ENCODE peak calls at places on chromosomes 3 and 15, in seven cellular contexts. One of them, this sample, is unnamed.

GRCh38 chr3:147864754-147865354 is 455.7 kb downstream of the ZIC1 start:
- DNase-seq in natural killer cell treated with Interleukin-12 subunit alpha and Interleukin-12 subunit beta and Interleukin-15 and Interleukin-18, amount 100 ng/mL, for 72 hours: no peak
- DNase-seq in suprapubic skin: no peak
- DNase-seq in AG08396: no peak
- DNase-seq in WTC11: no peak
- DNase-seq in PC-3: peak; percentile 10
- DNase-seq in fibroblast of mammary gland: peak; percentile 17
- DNase-seq in this sample: no peak

GRCh38 chr15:74226761-74227540 is 9.2 kb upstream of the CCDC33 start:
- DNase-seq in natural killer cell treated with Interleukin-12 subunit alpha and Interleukin-12 subunit beta and Interleukin-15 and Interleukin-18, amount 100 ng/mL, for 72 hours: no peak
- DNase-seq in suprapubic skin: no peak
- DNase-seq in AG08396: no peak
- DNase-seq in WTC11: no peak
- DNase-seq in PC-3: no peak
- DNase-seq in fibroblast of mammary gland: no peak
- DNase-seq in this sample: no peak

GRCh38 chr15:25397110-25397509 is 41.7 kb downstream of the UBE3A start:
- DNase-seq in natural killer cell treated with Interleukin-12 subunit alpha and Interleukin-12 subunit beta and Interleukin-15 and Interleukin-18, amount 100 ng/mL, for 72 hours: no peak
- DNase-seq in suprapubic skin: no peak
- DNase-seq in AG08396: no peak
- DNase-seq in WTC11: no peak
- DNase-seq in PC-3: no peak
- DNase-seq in fibroblast of mammary gland: peak; percentile 28
- DNase-seq in this sample: no peak

GRCh38 chr15:63503739-63504246 is 600 bp upstream of the USP3 start:
- DNase-seq in natural killer cell treated with Interleukin-12 subunit alpha and Interleukin-12 subunit beta and Interleukin-15 and Interleukin-18, amount 100 ng/mL, for 72 hours: peak; percentile 93
- DNase-seq in suprapubic skin: no peak
- DNase-seq in AG08396: no peak
- DNase-seq in WTC11: peak; percentile 36
- DNase-seq in PC-3: peak; percentile 68
- DNase-seq in fibroblast of mammary gland: peak; percentile 94
- DNase-seq in this sample: peak; percentile 77

GRCh38 chr15:94691169-94691568 is 459.8 kb downstream of the MCTP2 start:
- DNase-seq in natural killer cell treated with Interleukin-12 subunit alpha and Interleukin-12 subunit beta and Interleukin-15 and Interleukin-18, amount 100 ng/mL, for 72 hours: no peak
- DNase-seq in suprapubic skin: no peak
- DNase-seq in AG08396: no peak
- DNase-seq in WTC11: no peak
- DNase-seq in PC-3: no peak
- DNase-seq in fibroblast of mammary gland: no peak
- DNase-seq in this sample: no peak

GRCh38 chr15:61479601-61480000 is 250.5 kb upstream of the RORA start:
- DNase-seq in natural killer cell treated with Interleukin-12 subunit alpha and Interleukin-12 subunit beta and Interleukin-15 and Interleukin-18, amount 100 ng/mL, for 72 hours: no peak
- DNase-seq in suprapubic skin: no peak
- DNase-seq in AG08396: no peak
- DNase-seq in WTC11: no peak
- DNase-seq in PC-3: peak; percentile 58
- DNase-seq in fibroblast of mammary gland: peak; percentile 72
- DNase-seq in this sample: no peak

GRCh38 chr3:122149228-122149627 is 34.2 kb upstream of the CASR start:
- DNase-seq in natural killer cell treated with Interleukin-12 subunit alpha and Interleukin-12 subunit beta and Interleukin-15 and Interleukin-18, amount 100 ng/mL, for 72 hours: no peak
- DNase-seq in suprapubic skin: no peak
- DNase-seq in AG08396: no peak
- DNase-seq in WTC11: no peak
- DNase-seq in PC-3: no peak
- DNase-seq in fibroblast of mammary gland: no peak
- DNase-seq in this sample: no peak

GRCh38 chr15:84980196-84981053 is 1.2 kb upstream of the PDE8A start:
- DNase-seq in natural killer cell treated with Interleukin-12 subunit alpha and Interleukin-12 subunit beta and Interleukin-15 and Interleukin-18, amount 100 ng/mL, for 72 hours: peak; percentile 87
- DNase-seq in suprapubic skin: peak; percentile 91
- DNase-seq in AG08396: peak; percentile 86
- DNase-seq in WTC11: peak; percentile 89
- DNase-seq in PC-3: peak; percentile 74
- DNase-seq in fibroblast of mammary gland: peak; percentile 72
- DNase-seq in this sample: peak; percentile 88

GRCh38 chr3:188323067-188323842 is 169.3 kb downstream of the LPP start:
- DNase-seq in natural killer cell treated with Interleukin-12 subunit alpha and Interleukin-12 subunit beta and Interleukin-15 and Interleukin-18, amount 100 ng/mL, for 72 hours: no peak
- DNase-seq in suprapubic skin: no peak
- DNase-seq in AG08396: no peak
- DNase-seq in WTC11: no peak
- DNase-seq in PC-3: no peak
- DNase-seq in fibroblast of mammary gland: no peak
- DNase-seq in this sample: no peak

GRCh38 chr3:21433751-21434150 is 317.3 kb downstream of the ZNF385D start:
- DNase-seq in natural killer cell treated with Interleukin-12 subunit alpha and Interleukin-12 subunit beta and Interleukin-15 and Interleukin-18, amount 100 ng/mL, for 72 hours: no peak
- DNase-seq in suprapubic skin: no peak
- DNase-seq in AG08396: no peak
- DNase-seq in WTC11: no peak
- DNase-seq in PC-3: no peak
- DNase-seq in fibroblast of mammary gland: no peak
- DNase-seq in this sample: no peak

GRCh38 chr3:129868912-129869311 is 24.6 kb downstream of the TMCC1 start:
- DNase-seq in natural killer cell treated with Interleukin-12 subunit alpha and Interleukin-12 subunit beta and Interleukin-15 and Interleukin-18, amount 100 ng/mL, for 72 hours: no peak
- DNase-seq in suprapubic skin: no peak
- DNase-seq in AG08396: no peak
- DNase-seq in WTC11: no peak
- DNase-seq in PC-3: no peak
- DNase-seq in fibroblast of mammary gland: no peak
- DNase-seq in this sample: no peak

GRCh38 chr15:90049666-90050604 is 48.8 kb downstream of the ZNF710 start:
- DNase-seq in natural killer cell treated with Interleukin-12 subunit alpha and Interleukin-12 subunit beta and Interleukin-15 and Interleukin-18, amount 100 ng/mL, for 72 hours: no peak
- DNase-seq in suprapubic skin: no peak
- DNase-seq in AG08396: no peak
- DNase-seq in WTC11: no peak
- DNase-seq in PC-3: no peak
- DNase-seq in fibroblast of mammary gland: no peak
- DNase-seq in this sample: no peak

GRCh38 chr15:49855917-49856637 is 235.2 kb downstream of the DTWD1 start:
- DNase-seq in natural killer cell treated with Interleukin-12 subunit alpha and Interleukin-12 subunit beta and Interleukin-15 and Interleukin-18, amount 100 ng/mL, for 72 hours: no peak
- DNase-seq in suprapubic skin: no peak
- DNase-seq in AG08396: peak; percentile 51
- DNase-seq in WTC11: no peak
- DNase-seq in PC-3: no peak
- DNase-seq in fibroblast of mammary gland: peak; percentile 99
- DNase-seq in this sample: no peak

GRCh38 chr3:120908030-120908802 is at the start of gene STXBP5L:
- DNase-seq in natural killer cell treated with Interleukin-12 subunit alpha and Interleukin-12 subunit beta and Interleukin-15 and Interleukin-18, amount 100 ng/mL, for 72 hours: peak; percentile 59
- DNase-seq in suprapubic skin: peak; percentile 61
- DNase-seq in AG08396: peak; percentile 79
- DNase-seq in WTC11: peak; percentile 99
- DNase-seq in PC-3: peak; percentile 82
- DNase-seq in fibroblast of mammary gland: peak; percentile 60
- DNase-seq in this sample: peak; percentile 89

GRCh38 chr15:40747685-40748631 is 7.1 kb downstream of the RMDN3 start:
- DNase-seq in natural killer cell treated with Interleukin-12 subunit alpha and Interleukin-12 subunit beta and Interleukin-15 and Interleukin-18, amount 100 ng/mL, for 72 hours: no peak
- DNase-seq in suprapubic skin: no peak
- DNase-seq in AG08396: no peak
- DNase-seq in WTC11: no peak
- DNase-seq in PC-3: no peak
- DNase-seq in fibroblast of mammary gland: no peak
- DNase-seq in this sample: no peak

GRCh38 chr3:49397470-49397869 is 14.3 kb downstream of the RHOA start:
- DNase-seq in natural killer cell treated with Interleukin-12 subunit alpha and Interleukin-12 subunit beta and Interleukin-15 and Interleukin-18, amount 100 ng/mL, for 72 hours: no peak
- DNase-seq in suprapubic skin: no peak
- DNase-seq in AG08396: no peak
- DNase-seq in WTC11: no peak
- DNase-seq in PC-3: no peak
- DNase-seq in fibroblast of mammary gland: peak; percentile 63
- DNase-seq in this sample: no peak

GRCh38 chr3:8523041-8523440 is 21.4 kb downstream of the LMCD1 start:
- DNase-seq in natural killer cell treated with Interleukin-12 subunit alpha and Interleukin-12 subunit beta and Interleukin-15 and Interleukin-18, amount 100 ng/mL, for 72 hours: no peak
- DNase-seq in suprapubic skin: no peak
- DNase-seq in AG08396: no peak
- DNase-seq in WTC11: no peak
- DNase-seq in PC-3: no peak
- DNase-seq in fibroblast of mammary gland: no peak
- DNase-seq in this sample: no peak

GRCh38 chr3:9190276-9190675 is 59.2 kb downstream of the SRGAP3 start:
- DNase-seq in natural killer cell treated with Interleukin-12 subunit alpha and Interleukin-12 subunit beta and Interleukin-15 and Interleukin-18, amount 100 ng/mL, for 72 hours: no peak
- DNase-seq in suprapubic skin: no peak
- DNase-seq in AG08396: no peak
- DNase-seq in WTC11: no peak
- DNase-seq in PC-3: no peak
- DNase-seq in fibroblast of mammary gland: no peak
- DNase-seq in this sample: no peak

GRCh38 chr3:141845407-141846049 is 30.9 kb upstream of the ATP1B3 start:
- DNase-seq in natural killer cell treated with Interleukin-12 subunit alpha and Interleukin-12 subunit beta and Interleukin-15 and Interleukin-18, amount 100 ng/mL, for 72 hours: no peak
- DNase-seq in suprapubic skin: no peak
- DNase-seq in AG08396: no peak
- DNase-seq in WTC11: peak; percentile 53
- DNase-seq in PC-3: no peak
- DNase-seq in fibroblast of mammary gland: no peak
- DNase-seq in this sample: peak; percentile 20

GRCh38 chr3:4720316-4721075 is 227.3 kb downstream of the ITPR1 start:
- DNase-seq in natural killer cell treated with Interleukin-12 subunit alpha and Interleukin-12 subunit beta and Interleukin-15 and Interleukin-18, amount 100 ng/mL, for 72 hours: no peak
- DNase-seq in suprapubic skin: no peak
- DNase-seq in AG08396: peak; percentile 40
- DNase-seq in WTC11: peak; percentile 28
- DNase-seq in PC-3: peak; percentile 76
- DNase-seq in fibroblast of mammary gland: peak; percentile 86
- DNase-seq in this sample: peak; percentile 72

GRCh38 chr15:92521624-92522008 is 127.9 kb downstream of the ST8SIA2 start:
- DNase-seq in natural killer cell treated with Interleukin-12 subunit alpha and Interleukin-12 subunit beta and Interleukin-15 and Interleukin-18, amount 100 ng/mL, for 72 hours: no peak
- DNase-seq in suprapubic skin: peak; percentile 80
- DNase-seq in AG08396: peak; percentile 39
- DNase-seq in WTC11: peak; percentile 75
- DNase-seq in PC-3: peak; percentile 86
- DNase-seq in fibroblast of mammary gland: peak; percentile 81
- DNase-seq in this sample: peak; percentile 77

GRCh38 chr3:177459397-177459796 is 262.1 kb upstream of the TBL1XR1 start:
- DNase-seq in natural killer cell treated with Interleukin-12 subunit alpha and Interleukin-12 subunit beta and Interleukin-15 and Interleukin-18, amount 100 ng/mL, for 72 hours: no peak
- DNase-seq in suprapubic skin: no peak
- DNase-seq in AG08396: peak; percentile 50
- DNase-seq in WTC11: no peak
- DNase-seq in PC-3: no peak
- DNase-seq in fibroblast of mammary gland: peak; percentile 92
- DNase-seq in this sample: no peak

GRCh38 chr3:151084893-151085226 is 604 bp upstream of the MED12L start:
- DNase-seq in natural killer cell treated with Interleukin-12 subunit alpha and Interleukin-12 subunit beta and Interleukin-15 and Interleukin-18, amount 100 ng/mL, for 72 hours: no peak
- DNase-seq in suprapubic skin: no peak
- DNase-seq in AG08396: no peak
- DNase-seq in WTC11: no peak
- DNase-seq in PC-3: no peak
- DNase-seq in fibroblast of mammary gland: no peak
- DNase-seq in this sample: no peak

GRCh38 chr3:61783993-61784718 is 222.8 kb downstream of the PTPRG start:
- DNase-seq in natural killer cell treated with Interleukin-12 subunit alpha and Interleukin-12 subunit beta and Interleukin-15 and Interleukin-18, amount 100 ng/mL, for 72 hours: no peak
- DNase-seq in suprapubic skin: no peak
- DNase-seq in AG08396: peak; percentile 52
- DNase-seq in WTC11: no peak
- DNase-seq in PC-3: no peak
- DNase-seq in fibroblast of mammary gland: peak; percentile 87
- DNase-seq in this sample: no peak

GRCh38 chr3:134020135-134020680 is 9.5 kb downstream of the SLCO2A1 start:
- DNase-seq in natural killer cell treated with Interleukin-12 subunit alpha and Interleukin-12 subunit beta and Interleukin-15 and Interleukin-18, amount 100 ng/mL, for 72 hours: peak; percentile 37
- DNase-seq in suprapubic skin: no peak
- DNase-seq in AG08396: no peak
- DNase-seq in WTC11: no peak
- DNase-seq in PC-3: no peak
- DNase-seq in fibroblast of mammary gland: no peak
- DNase-seq in this sample: no peak

GRCh38 chr3:171347017-171347979 is 112.9 kb downstream of the TNIK start:
- DNase-seq in natural killer cell treated with Interleukin-12 subunit alpha and Interleukin-12 subunit beta and Interleukin-15 and Interleukin-18, amount 100 ng/mL, for 72 hours: no peak
- DNase-seq in suprapubic skin: no peak
- DNase-seq in AG08396: peak; percentile 10
- DNase-seq in WTC11: no peak
- DNase-seq in PC-3: no peak
- DNase-seq in fibroblast of mammary gland: peak; percentile 57
- DNase-seq in this sample: no peak

GRCh38 chr15:67992834-67993233 is 61.3 kb upstream of the PIAS1 start:
- DNase-seq in natural killer cell treated with Interleukin-12 subunit alpha and Interleukin-12 subunit beta and Interleukin-15 and Interleukin-18, amount 100 ng/mL, for 72 hours: no peak
- DNase-seq in suprapubic skin: no peak
- DNase-seq in AG08396: no peak
- DNase-seq in WTC11: no peak
- DNase-seq in PC-3: peak; percentile 51
- DNase-seq in fibroblast of mammary gland: no peak
- DNase-seq in this sample: peak; percentile 31

GRCh38 chr3:134029734-134030381 is at the start of gene SLCO2A1:
- DNase-seq in natural killer cell treated with Interleukin-12 subunit alpha and Interleukin-12 subunit beta and Interleukin-15 and Interleukin-18, amount 100 ng/mL, for 72 hours: peak; percentile 56
- DNase-seq in suprapubic skin: no peak
- DNase-seq in AG08396: peak; percentile 64
- DNase-seq in WTC11: peak; percentile 78
- DNase-seq in PC-3: no peak
- DNase-seq in fibroblast of mammary gland: peak; percentile 17
- DNase-seq in this sample: peak; percentile 53

GRCh38 chr3:171446801-171447578 is 13.2 kb downstream of the TNIK start:
- DNase-seq in natural killer cell treated with Interleukin-12 subunit alpha and Interleukin-12 subunit beta and Interleukin-15 and Interleukin-18, amount 100 ng/mL, for 72 hours: no peak
- DNase-seq in suprapubic skin: no peak
- DNase-seq in AG08396: peak; percentile 55
- DNase-seq in WTC11: no peak
- DNase-seq in PC-3: peak; percentile 99
- DNase-seq in fibroblast of mammary gland: peak; percentile 95
- DNase-seq in this sample: no peak

GRCh38 chr3:166274342-166274741 is 437.1 kb upstream of the BCHE start:
- DNase-seq in natural killer cell treated with Interleukin-12 subunit alpha and Interleukin-12 subunit beta and Interleukin-15 and Interleukin-18, amount 100 ng/mL, for 72 hours: no peak
- DNase-seq in suprapubic skin: no peak
- DNase-seq in AG08396: peak; percentile 3
- DNase-seq in WTC11: no peak
- DNase-seq in PC-3: peak; percentile 79
- DNase-seq in fibroblast of mammary gland: peak; percentile 53
- DNase-seq in this sample: no peak

GRCh38 chr3:170159933-170160332 is 21.6 kb downstream of the PHC3 start:
- DNase-seq in natural killer cell treated with Interleukin-12 subunit alpha and Interleukin-12 subunit beta and Interleukin-15 and Interleukin-18, amount 100 ng/mL, for 72 hours: no peak
- DNase-seq in suprapubic skin: no peak
- DNase-seq in AG08396: no peak
- DNase-seq in WTC11: no peak
- DNase-seq in PC-3: no peak
- DNase-seq in fibroblast of mammary gland: no peak
- DNase-seq in this sample: no peak

GRCh38 chr3:115658337-115659181 is 35.2 kb downstream of the GAP43 start:
- DNase-seq in natural killer cell treated with Interleukin-12 subunit alpha and Interleukin-12 subunit beta and Interleukin-15 and Interleukin-18, amount 100 ng/mL, for 72 hours: peak; percentile 79
- DNase-seq in suprapubic skin: peak; percentile 83
- DNase-seq in AG08396: peak; percentile 86
- DNase-seq in WTC11: peak; percentile 74
- DNase-seq in PC-3: peak; percentile 66
- DNase-seq in fibroblast of mammary gland: peak; percentile 84
- DNase-seq in this sample: peak; percentile 79

This sample was measured in transverse colon.